ENCODE peak calls at places on chromosome 4, in six cellular contexts. One of them, this sample, is unnamed.

GRCh38 chr4:65893311-65893710 is 223.0 kb upstream of the EPHA5 start:
- DNase-seq in K562: no peak
- DNase-seq in HepG2: no peak
- DNase-seq in A549: no peak
- DNase-seq in GM12878: no peak
- DNase-seq in IMR-90: no peak
- DNase-seq in this sample: no peak

GRCh38 chr4:8766610-8767009 is 105.0 kb downstream of the HMX1 start:
- DNase-seq in A549: no peak
- DNase-seq in K562: no peak
- DNase-seq in HepG2: no peak
- DNase-seq in IMR-90: no peak
- DNase-seq in GM12878: no peak
- DNase-seq in this sample: no peak

GRCh38 chr4:8438743-8439142 is 1.8 kb downstream of the ACOX3 start:
- DNase-seq in HepG2: no peak
- DNase-seq in IMR-90: no peak
- DNase-seq in GM12878: no peak
- DNase-seq in K562: no peak
- DNase-seq in A549: no peak
- DNase-seq in this sample: no peak

GRCh38 chr4:165210566-165210965 is 3.2 kb downstream of the KLHL2 start:
- DNase-seq in GM12878: no peak
- DNase-seq in K562: no peak
- DNase-seq in HepG2: no peak
- DNase-seq in IMR-90: no peak
- DNase-seq in A549: no peak
- DNase-seq in this sample: no peak

GRCh38 chr4:4488405-4489404 is 53.1 kb downstream of the STX18 start:
- DNase-seq in IMR-90: peak
- DNase-seq in A549: peak
- DNase-seq in GM12878: peak
- DNase-seq in HepG2: peak
- DNase-seq in K562: peak
- DNase-seq in this sample: peak

GRCh38 chr4:71639380-71639779 is 144.5 kb downstream of the GC start:
- DNase-seq in HepG2: no peak
- DNase-seq in A549: peak
- DNase-seq in GM12878: no peak
- DNase-seq in IMR-90: no peak
- DNase-seq in K562: no peak
- DNase-seq in this sample: no peak

GRCh38 chr4:2289955-2290333 is 28.0 kb upstream of the MXD4 start:
- DNase-seq in A549: no peak
- DNase-seq in HepG2: no peak
- DNase-seq in IMR-90: no peak
- DNase-seq in GM12878: no peak
- DNase-seq in K562: no peak
- DNase-seq in this sample: no peak

GRCh38 chr4:47510506-47511143 is 25.6 kb downstream of the ATP10D start:
- DNase-seq in GM12878: peak
- DNase-seq in HepG2: no peak
- DNase-seq in IMR-90: peak
- DNase-seq in A549: no peak
- DNase-seq in K562: no peak
- DNase-seq in this sample: no peak

GRCh38 chr4:162557516-162558106 is 393.8 kb upstream of the FSTL5 start:
- DNase-seq in HepG2: no peak
- DNase-seq in K562: no peak
- DNase-seq in IMR-90: no peak
- DNase-seq in GM12878: no peak
- DNase-seq in A549: no peak
- DNase-seq in this sample: no peak

GRCh38 chr4:94650690-94651089 is 107.1 kb upstream of the BMPR1B start:
- DNase-seq in GM12878: no peak
- DNase-seq in IMR-90: peak
- DNase-seq in HepG2: no peak
- DNase-seq in A549: peak
- DNase-seq in K562: no peak
- DNase-seq in this sample: no peak

GRCh38 chr4:94650129-94650495 is 107.6 kb upstream of the BMPR1B start:
- DNase-seq in HepG2: no peak
- DNase-seq in A549: peak
- DNase-seq in IMR-90: no peak
- DNase-seq in K562: no peak
- DNase-seq in GM12878: no peak
- DNase-seq in this sample: no peak

GRCh38 chr4:94654714-94655113 is 103.0 kb upstream of the BMPR1B start:
- DNase-seq in GM12878: no peak
- DNase-seq in K562: no peak
- DNase-seq in HepG2: no peak
- DNase-seq in A549: peak
- DNase-seq in IMR-90: no peak
- DNase-seq in this sample: no peak

GRCh38 chr4:94653095-94653649 is 104.6 kb upstream of the BMPR1B start:
- DNase-seq in IMR-90: no peak
- DNase-seq in GM12878: no peak
- DNase-seq in K562: peak
- DNase-seq in A549: no peak
- DNase-seq in HepG2: no peak
- DNase-seq in this sample: no peak

DNA sequence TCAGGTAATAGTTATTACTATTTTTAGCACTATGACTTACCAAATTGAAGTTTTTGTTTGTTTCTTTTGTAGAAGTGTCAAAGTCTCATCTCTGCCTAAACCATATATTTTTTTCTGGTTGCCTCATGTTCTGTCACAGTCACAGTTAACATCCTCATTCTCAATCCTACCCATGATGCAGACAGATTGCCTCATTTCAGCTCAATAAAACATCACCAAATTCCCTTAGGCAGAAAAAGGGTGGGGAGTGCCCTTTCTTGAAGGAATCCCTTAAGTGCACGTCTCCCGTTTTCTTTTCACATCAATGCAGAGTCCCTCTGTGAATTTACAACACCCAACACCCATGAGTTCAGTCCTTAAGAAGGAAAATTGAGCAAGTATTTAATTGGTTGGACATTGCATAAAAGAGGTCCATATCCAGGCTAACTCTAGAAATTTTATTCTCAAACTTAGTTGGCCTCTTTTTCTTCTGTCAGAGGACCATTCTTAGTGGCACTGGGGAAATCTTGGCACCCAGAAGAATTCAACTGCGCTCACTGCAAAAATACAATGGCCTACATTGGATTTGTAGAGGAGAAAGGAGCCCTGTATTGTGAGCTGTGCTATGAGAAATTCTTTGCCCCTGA is 103.7 kb upstream of the BMPR1B start:
- DNase-seq in IMR-90: no peak
- DNase-seq in GM12878: no peak
- DNase-seq in K562: no peak
- DNase-seq in HepG2: no peak
- DNase-seq in A549: peak
- DNase-seq in this sample: peak
- TF ChIP-seq BHLHE40 in IMR-90: no peak
- TF ChIP-seq BHLHE40 in GM12878: no peak
- TF ChIP-seq BHLHE40 in K562: no peak
- TF ChIP-seq BHLHE40 in HepG2: no peak
- TF ChIP-seq BHLHE40 in A549: no peak
- TF ChIP-seq BHLHE40 in this sample: no peak

GRCh38 chr4:77695769-77696168 is 90.1 kb downstream of the CXCL13 start:
- DNase-seq in K562: no peak
- DNase-seq in A549: peak
- DNase-seq in HepG2: peak
- DNase-seq in GM12878: no peak
- DNase-seq in IMR-90: peak
- DNase-seq in this sample: no peak
- TF ChIP-seq BHLHE40 in K562: no peak
- TF ChIP-seq BHLHE40 in A549: no peak
- TF ChIP-seq BHLHE40 in HepG2: no peak
- TF ChIP-seq BHLHE40 in GM12878: no peak
- TF ChIP-seq BHLHE40 in IMR-90: peak
- TF ChIP-seq BHLHE40 in this sample: no peak

DNA sequence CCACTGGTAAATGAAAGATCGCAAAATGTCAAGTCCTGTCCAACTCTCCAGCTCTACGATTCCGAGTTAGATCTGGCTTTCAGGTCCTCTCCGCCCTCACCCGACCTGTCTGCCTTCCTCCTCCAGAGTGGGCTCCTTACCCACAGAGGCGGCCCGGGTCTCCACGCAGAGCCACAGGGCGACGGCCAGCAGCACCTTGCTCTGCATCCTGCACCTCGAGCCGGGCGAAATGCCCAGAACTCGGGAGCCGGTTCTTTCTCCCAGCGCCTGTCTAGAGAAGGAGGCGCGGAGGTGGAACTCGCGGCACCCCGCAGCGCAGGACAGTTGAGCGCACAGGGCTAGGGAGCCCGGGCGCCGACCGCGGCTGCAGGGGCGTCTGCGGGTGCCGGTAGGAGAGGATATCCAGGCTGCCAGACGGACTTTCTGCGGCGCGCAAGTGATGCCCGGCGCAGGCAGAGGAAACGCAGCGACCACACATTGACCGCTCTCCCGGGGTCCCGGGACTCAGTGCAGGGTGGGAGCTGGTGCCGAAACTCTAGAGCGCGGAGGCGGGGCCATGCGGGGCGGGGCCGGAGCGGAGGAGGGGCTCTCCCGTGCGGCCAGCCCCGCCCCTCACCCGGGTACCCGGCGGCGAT is at the start of gene KDR:
- DNase-seq in GM12878: no peak
- DNase-seq in K562: peak
- DNase-seq in HepG2: no peak
- DNase-seq in IMR-90: no peak
- DNase-seq in A549: no peak
- DNase-seq in this sample: peak
- TF ChIP-seq BHLHE40 in GM12878: no peak
- TF ChIP-seq BHLHE40 in K562: no peak
- TF ChIP-seq BHLHE40 in HepG2: no peak
- TF ChIP-seq BHLHE40 in IMR-90: no peak
- TF ChIP-seq BHLHE40 in A549: no peak
- TF ChIP-seq BHLHE40 in this sample: no peak

GRCh38 chr4:25859429-25860148 is 3.2 kb downstream of the SEL1L3 start:
- DNase-seq in A549: no peak
- DNase-seq in HepG2: no peak
- DNase-seq in K562: no peak
- DNase-seq in IMR-90: no peak
- DNase-seq in GM12878: no peak
- DNase-seq in this sample: no peak
- TF ChIP-seq BHLHE40 in A549: no peak
- TF ChIP-seq BHLHE40 in HepG2: no peak
- TF ChIP-seq BHLHE40 in K562: no peak
- TF ChIP-seq BHLHE40 in IMR-90: no peak
- TF ChIP-seq BHLHE40 in GM12878: no peak
- TF ChIP-seq BHLHE40 in this sample: no peak

This sample was measured in HEK293T.